ENCODE peak calls at places on chromosomes 1 and 21, in seven cellular contexts. One of them, this sample, is unnamed.

GRCh38 chr1:83796409-83796808 is 202.5 kb downstream of the TTLL7 start:
- DNase-seq in astrocyte of the cerebellum: no peak
- DNase-seq in psoas muscle: no peak
- DNase-seq in SK-N-SH: no peak
- DNase-seq in fibroblast of pulmonary artery: no peak
- DNase-seq in prostate gland: no peak
- DNase-seq in mucosa of descending colon: no peak
- DNase-seq in this sample: no peak

GRCh38 chr21:29078884-29079765 is 5.7 kb upstream of the CCT8 start:
- DNase-seq in fibroblast of pulmonary artery: no peak
- DNase-seq in mucosa of descending colon: peak; percentile 22
- DNase-seq in prostate gland: no peak
- DNase-seq in SK-N-SH: no peak
- DNase-seq in astrocyte of the cerebellum: no peak
- DNase-seq in psoas muscle: no peak
- DNase-seq in this sample: no peak

GRCh38 chr1:219152759-219153158 is 20.9 kb upstream of the LYPLAL1 start:
- DNase-seq in psoas muscle: no peak
- DNase-seq in prostate gland: no peak
- DNase-seq in mucosa of descending colon: no peak
- DNase-seq in astrocyte of the cerebellum: no peak
- DNase-seq in SK-N-SH: no peak
- DNase-seq in fibroblast of pulmonary artery: no peak
- DNase-seq in this sample: no peak

GRCh38 chr1:183588827-183589226 is 1.4 kb downstream of the NCF2 start:
- DNase-seq in prostate gland: no peak
- DNase-seq in fibroblast of pulmonary artery: no peak
- DNase-seq in SK-N-SH: no peak
- DNase-seq in astrocyte of the cerebellum: no peak
- DNase-seq in mucosa of descending colon: peak; percentile 46
- DNase-seq in psoas muscle: no peak
- DNase-seq in this sample: no peak

GRCh38 chr21:46603228-46603627 is 1.7 kb downstream of the S100B start:
- DNase-seq in fibroblast of pulmonary artery: no peak
- DNase-seq in astrocyte of the cerebellum: no peak
- DNase-seq in psoas muscle: no peak
- DNase-seq in mucosa of descending colon: no peak
- DNase-seq in prostate gland: no peak
- DNase-seq in SK-N-SH: no peak
- DNase-seq in this sample: no peak

GRCh38 chr1:237342730-237343129 is 300.7 kb downstream of the RYR2 start:
- DNase-seq in fibroblast of pulmonary artery: no peak
- DNase-seq in prostate gland: no peak
- DNase-seq in mucosa of descending colon: no peak
- DNase-seq in psoas muscle: no peak
- DNase-seq in SK-N-SH: no peak
- DNase-seq in astrocyte of the cerebellum: no peak
- DNase-seq in this sample: no peak

GRCh38 chr21:39675595-39675994 is 62.9 kb downstream of the B3GALT5 start:
- DNase-seq in astrocyte of the cerebellum: no peak
- DNase-seq in prostate gland: no peak
- DNase-seq in mucosa of descending colon: no peak
- DNase-seq in psoas muscle: no peak
- DNase-seq in SK-N-SH: peak; percentile 58
- DNase-seq in fibroblast of pulmonary artery: no peak
- DNase-seq in this sample: no peak

GRCh38 chr1:58687516-58687915 is 12.3 kb downstream of the MYSM1 start:
- DNase-seq in SK-N-SH: no peak
- DNase-seq in psoas muscle: no peak
- DNase-seq in astrocyte of the cerebellum: no peak
- DNase-seq in prostate gland: no peak
- DNase-seq in mucosa of descending colon: no peak
- DNase-seq in fibroblast of pulmonary artery: no peak
- DNase-seq in this sample: peak; percentile 90

GRCh38 chr1:170175477-170175876 is 29.7 kb downstream of the NTMT2 start:
- DNase-seq in astrocyte of the cerebellum: no peak
- DNase-seq in SK-N-SH: no peak
- DNase-seq in mucosa of descending colon: no peak
- DNase-seq in prostate gland: no peak
- DNase-seq in fibroblast of pulmonary artery: no peak
- DNase-seq in psoas muscle: no peak
- DNase-seq in this sample: no peak

GRCh38 chr1:15187175-15187810 is 33.7 kb downstream of the TMEM51 start:
- DNase-seq in astrocyte of the cerebellum: no peak
- DNase-seq in psoas muscle: no peak
- DNase-seq in prostate gland: no peak
- DNase-seq in SK-N-SH: peak; percentile 77
- DNase-seq in mucosa of descending colon: no peak
- DNase-seq in fibroblast of pulmonary artery: no peak
- DNase-seq in this sample: no peak

GRCh38 chr1:209780276-209780675 is 4.1 kb downstream of the C1orf74 start:
- DNase-seq in mucosa of descending colon: no peak
- DNase-seq in psoas muscle: no peak
- DNase-seq in SK-N-SH: no peak
- DNase-seq in astrocyte of the cerebellum: no peak
- DNase-seq in fibroblast of pulmonary artery: no peak
- DNase-seq in prostate gland: no peak
- DNase-seq in this sample: no peak

GRCh38 chr1:158035976-158036583 is 42.6 kb downstream of the KIRREL1 start:
- DNase-seq in astrocyte of the cerebellum: peak; percentile 46
- DNase-seq in fibroblast of pulmonary artery: peak; percentile 81
- DNase-seq in psoas muscle: no peak
- DNase-seq in SK-N-SH: peak; percentile 15
- DNase-seq in prostate gland: peak; percentile 24
- DNase-seq in mucosa of descending colon: peak; percentile 66
- DNase-seq in this sample: no peak

GRCh38 chr1:111209622-111210021 is 9.2 kb upstream of the DENND2D start:
- DNase-seq in fibroblast of pulmonary artery: no peak
- DNase-seq in mucosa of descending colon: no peak
- DNase-seq in astrocyte of the cerebellum: no peak
- DNase-seq in psoas muscle: no peak
- DNase-seq in prostate gland: no peak
- DNase-seq in SK-N-SH: no peak
- DNase-seq in this sample: no peak

DNA sequence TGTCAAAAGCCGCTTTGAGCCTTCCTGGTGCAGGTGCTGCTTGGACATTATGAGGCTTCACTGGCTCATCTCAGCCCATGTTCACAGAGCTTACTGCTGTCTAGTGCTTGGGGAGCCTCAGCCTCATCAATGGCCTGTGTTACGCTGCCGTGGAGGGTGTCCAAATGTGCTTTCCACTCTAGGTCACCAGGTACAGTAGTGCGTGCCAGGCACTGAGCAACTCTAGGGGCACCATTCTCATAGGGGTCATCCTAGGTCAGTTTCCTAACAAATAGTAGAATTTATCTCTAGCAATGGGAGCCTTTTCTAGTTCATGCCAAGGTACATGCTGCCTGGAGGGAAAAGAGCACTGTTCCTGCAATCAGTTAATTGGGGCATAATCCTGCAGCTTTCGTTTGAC is 193.8 kb downstream of the DYRK1A start:
- DNase-seq in prostate gland: no peak
- DNase-seq in SK-N-SH: no peak
- DNase-seq in fibroblast of pulmonary artery: no peak
- DNase-seq in astrocyte of the cerebellum: no peak
- DNase-seq in mucosa of descending colon: no peak
- DNase-seq in psoas muscle: no peak
- DNase-seq in this sample: no peak
- TF ChIP-seq CTCF in prostate gland: no peak
- TF ChIP-seq CTCF in SK-N-SH: no peak
- TF ChIP-seq CTCF in fibroblast of pulmonary artery: no peak
- TF ChIP-seq CTCF in astrocyte of the cerebellum: no peak
- TF ChIP-seq CTCF in mucosa of descending colon: no peak
- TF ChIP-seq CTCF in psoas muscle: no peak
- TF ChIP-seq CTCF in this sample: no peak

GRCh38 chr1:200866521-200866920 is 6.3 kb upstream of the GPR25 start:
- DNase-seq in prostate gland: no peak
- DNase-seq in fibroblast of pulmonary artery: no peak
- DNase-seq in SK-N-SH: no peak
- DNase-seq in psoas muscle: no peak
- DNase-seq in astrocyte of the cerebellum: no peak
- DNase-seq in mucosa of descending colon: no peak
- DNase-seq in this sample: no peak

GRCh38 chr1:200869376-200869752 is 3.4 kb upstream of the GPR25 start:
- DNase-seq in psoas muscle: no peak
- DNase-seq in mucosa of descending colon: no peak
- DNase-seq in fibroblast of pulmonary artery: no peak
- DNase-seq in SK-N-SH: no peak
- DNase-seq in prostate gland: no peak
- DNase-seq in astrocyte of the cerebellum: no peak
- DNase-seq in this sample: no peak

GRCh38 chr1:200862713-200863415 is 9.9 kb upstream of the GPR25 start:
- DNase-seq in SK-N-SH: no peak
- DNase-seq in prostate gland: no peak
- DNase-seq in astrocyte of the cerebellum: no peak
- DNase-seq in mucosa of descending colon: no peak
- DNase-seq in psoas muscle: no peak
- DNase-seq in fibroblast of pulmonary artery: no peak
- DNase-seq in this sample: no peak

GRCh38 chr1:200869753-200870391 is 2.9 kb upstream of the GPR25 start:
- DNase-seq in psoas muscle: no peak
- DNase-seq in astrocyte of the cerebellum: no peak
- DNase-seq in fibroblast of pulmonary artery: no peak
- DNase-seq in prostate gland: no peak
- DNase-seq in mucosa of descending colon: no peak
- DNase-seq in SK-N-SH: no peak
- DNase-seq in this sample: no peak

GRCh38 chr1:200867018-200867811 is 5.6 kb upstream of the GPR25 start:
- DNase-seq in astrocyte of the cerebellum: no peak
- DNase-seq in prostate gland: no peak
- DNase-seq in psoas muscle: no peak
- DNase-seq in SK-N-SH: no peak
- DNase-seq in mucosa of descending colon: no peak
- DNase-seq in fibroblast of pulmonary artery: no peak
- DNase-seq in this sample: peak; percentile 11
- H3K4me3 ChIP-seq in astrocyte of the cerebellum: no peak overlapping the region
- H3K4me3 ChIP-seq in prostate gland: no peak overlapping the region
- H3K4me3 ChIP-seq in psoas muscle: no peak overlapping the region
- H3K4me3 ChIP-seq in SK-N-SH: no peak overlapping the region
- H3K4me3 ChIP-seq in mucosa of descending colon: no peak overlapping the region
- H3K4me3 ChIP-seq in fibroblast of pulmonary artery: no peak overlapping the region
- H3K4me3 ChIP-seq in this sample: no peak overlapping the region

GRCh38 chr1:25695066-25695990 is 78.7 kb downstream of the MAN1C1 start:
- DNase-seq in mucosa of descending colon: peak; percentile 56
- DNase-seq in fibroblast of pulmonary artery: peak; percentile 99
- DNase-seq in psoas muscle: peak; percentile 83
- DNase-seq in prostate gland: peak; percentile 50
- DNase-seq in astrocyte of the cerebellum: peak; percentile 86
- DNase-seq in SK-N-SH: no peak
- DNase-seq in this sample: no peak

GRCh38 chr1:25692560-25692959 is 76.0 kb downstream of the MAN1C1 start:
- DNase-seq in SK-N-SH: peak; percentile 73
- DNase-seq in psoas muscle: no peak
- DNase-seq in astrocyte of the cerebellum: no peak
- DNase-seq in fibroblast of pulmonary artery: no peak
- DNase-seq in mucosa of descending colon: no peak
- DNase-seq in prostate gland: no peak
- DNase-seq in this sample: no peak

GRCh38 chr1:25695991-25696330 is 79.4 kb downstream of the MAN1C1 start:
- DNase-seq in fibroblast of pulmonary artery: peak; percentile 95
- DNase-seq in psoas muscle: peak; percentile 55
- DNase-seq in astrocyte of the cerebellum: peak; percentile 59
- DNase-seq in mucosa of descending colon: no peak
- DNase-seq in prostate gland: no peak
- DNase-seq in SK-N-SH: no peak
- DNase-seq in this sample: no peak

GRCh38 chr1:25694167-25694566 is 77.6 kb downstream of the MAN1C1 start:
- DNase-seq in fibroblast of pulmonary artery: no peak
- DNase-seq in prostate gland: no peak
- DNase-seq in psoas muscle: no peak
- DNase-seq in astrocyte of the cerebellum: no peak
- DNase-seq in SK-N-SH: no peak
- DNase-seq in mucosa of descending colon: peak; percentile 40
- DNase-seq in this sample: no peak

DNA sequence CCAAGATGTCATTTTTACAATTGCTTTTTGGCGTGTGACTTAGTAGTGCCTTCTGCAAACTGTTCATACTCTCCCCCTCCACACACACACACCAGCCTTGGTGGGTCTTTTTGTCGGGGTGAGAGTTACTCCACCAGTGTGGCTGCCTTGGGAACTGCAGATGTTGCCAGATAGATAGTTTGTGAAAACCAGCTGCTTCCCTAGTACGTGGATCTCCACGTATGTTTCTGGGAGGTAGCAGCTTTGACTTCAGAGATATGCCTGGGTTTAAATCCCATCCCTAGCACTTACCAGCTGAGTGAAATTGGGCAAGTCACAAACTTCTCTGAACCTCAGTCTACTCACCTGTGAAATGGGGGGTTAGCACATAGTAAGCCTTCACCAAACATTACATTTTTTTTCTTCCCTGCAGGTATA is 78.0 kb downstream of the MAN1C1 start:
- DNase-seq in astrocyte of the cerebellum: no peak
- DNase-seq in psoas muscle: no peak
- DNase-seq in SK-N-SH: no peak
- DNase-seq in fibroblast of pulmonary artery: peak; percentile 50
- DNase-seq in prostate gland: no peak
- DNase-seq in mucosa of descending colon: no peak
- DNase-seq in this sample: no peak
- TF ChIP-seq CTCF in astrocyte of the cerebellum: peak; percentile 26
- TF ChIP-seq CTCF in psoas muscle: no peak
- TF ChIP-seq CTCF in SK-N-SH: no peak
- TF ChIP-seq CTCF in fibroblast of pulmonary artery: peak; percentile 14
- TF ChIP-seq CTCF in prostate gland: no peak
- TF ChIP-seq CTCF in mucosa of descending colon: no peak
- TF ChIP-seq CTCF in this sample: no peak

DNA sequence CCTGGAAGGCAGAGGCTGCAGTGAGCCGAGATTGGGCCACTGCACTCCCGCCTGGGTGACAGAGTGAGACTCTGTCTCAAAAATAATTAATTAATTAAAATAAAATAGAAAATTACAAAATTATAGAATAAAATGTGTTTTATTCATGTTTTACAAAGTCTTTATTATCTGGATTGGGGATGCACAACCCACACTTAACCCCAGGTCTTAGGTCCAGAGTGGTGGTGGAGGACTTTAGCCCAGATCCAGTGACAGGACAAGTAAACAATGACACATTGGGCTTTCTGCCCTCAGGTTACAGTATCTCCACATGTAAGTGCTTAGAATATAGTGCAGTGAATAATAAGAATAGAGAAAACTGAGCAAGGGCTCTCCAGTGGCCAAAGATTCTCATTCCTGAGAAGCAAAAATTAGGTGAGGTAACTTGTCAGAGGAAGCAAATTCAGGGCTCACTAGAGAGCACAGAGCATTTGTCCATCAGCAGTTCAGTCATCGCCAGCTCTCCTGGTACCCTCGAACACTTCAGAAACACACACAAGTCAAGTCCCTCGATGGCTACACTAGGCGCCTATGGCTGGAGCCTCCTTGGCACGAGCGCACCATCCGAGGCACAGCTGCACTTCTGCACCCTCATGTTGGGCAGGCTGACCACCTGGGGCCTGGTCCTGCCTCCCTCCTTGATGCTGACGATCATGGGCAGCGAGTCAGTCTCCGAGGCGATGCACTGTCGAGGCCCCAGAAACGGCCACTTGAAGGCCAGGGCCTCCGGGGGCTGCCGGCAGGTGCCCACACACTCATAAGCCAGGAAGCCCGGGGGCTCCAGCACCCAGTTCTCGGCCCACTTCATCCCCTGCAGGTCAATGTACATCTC is 2.6 kb downstream of the LEFTY1 start:
- DNase-seq in fibroblast of pulmonary artery: no peak
- DNase-seq in psoas muscle: no peak
- DNase-seq in prostate gland: no peak
- DNase-seq in SK-N-SH: no peak
- DNase-seq in astrocyte of the cerebellum: no peak
- DNase-seq in mucosa of descending colon: no peak
- DNase-seq in this sample: no peak
- H3K4me3 ChIP-seq in fibroblast of pulmonary artery: no peak overlapping the region
- H3K4me3 ChIP-seq in psoas muscle: no peak overlapping the region
- H3K4me3 ChIP-seq in prostate gland: no peak overlapping the region
- H3K4me3 ChIP-seq in SK-N-SH: no peak overlapping the region
- H3K4me3 ChIP-seq in astrocyte of the cerebellum: no peak overlapping the region
- H3K4me3 ChIP-seq in mucosa of descending colon: no peak overlapping the region
- H3K4me3 ChIP-seq in this sample: no peak overlapping the region

This sample was measured in LNCaP clone FGC.